ENCODE peak calls at places on chromosomes 4 and X, in seven cellular contexts. One of them, this sample, is unnamed.
A peak's percentile ranks its signal among the peaks of the same experiment; 100 is the strongest.

GRCh38 chrX:48956728-48957414 is 536 bp downstream of the OTUD5 start:
- DNase-seq in neuronal stem cell: no peak
- DNase-seq in IMR-90: no peak
- DNase-seq in mesendoderm: no peak
- DNase-seq in trophoblast cell: no peak
- DNase-seq in H9: no peak
- DNase-seq in H1: no peak
- DNase-seq in this sample: no peak

GRCh38 chrX:13029831-13030771 is 14.3 kb downstream of the FAM9C start:
- DNase-seq in neuronal stem cell: no peak
- DNase-seq in IMR-90: no peak
- DNase-seq in mesendoderm: peak; percentile 90
- DNase-seq in trophoblast cell: no peak
- DNase-seq in H9: peak; percentile 57
- DNase-seq in H1: no peak
- DNase-seq in this sample: peak; percentile 54

GRCh38 chrX:69142688-69143239 is 22.5 kb downstream of the PJA1 start:
- DNase-seq in neuronal stem cell: no peak
- DNase-seq in IMR-90: no peak
- DNase-seq in mesendoderm: no peak
- DNase-seq in trophoblast cell: no peak
- DNase-seq in H9: no peak
- DNase-seq in H1: no peak
- DNase-seq in this sample: no peak

GRCh38 chr4:85496933-85497332 is 22.0 kb downstream of the ARHGAP24 start:
- DNase-seq in neuronal stem cell: no peak
- DNase-seq in IMR-90: peak; percentile 39
- DNase-seq in mesendoderm: no peak
- DNase-seq in trophoblast cell: no peak
- DNase-seq in H9: no peak
- DNase-seq in H1: no peak
- DNase-seq in this sample: peak; percentile 55

GRCh38 chr4:123390846-123391456 is 5.6 kb upstream of the SPRY1 start:
- DNase-seq in neuronal stem cell: no peak
- DNase-seq in IMR-90: peak; percentile 32
- DNase-seq in mesendoderm: peak; percentile 16
- DNase-seq in trophoblast cell: no peak
- DNase-seq in H9: no peak
- DNase-seq in H1: no peak
- DNase-seq in this sample: no peak

GRCh38 chrX:3403748-3404147 is 57.3 kb upstream of the MXRA5 start:
- DNase-seq in neuronal stem cell: no peak
- DNase-seq in IMR-90: no peak
- DNase-seq in mesendoderm: no peak
- DNase-seq in trophoblast cell: no peak
- DNase-seq in H9: no peak
- DNase-seq in H1: no peak
- DNase-seq in this sample: no peak

GRCh38 chrX:31497086-31497485 is 425.2 kb upstream of the FTHL17 start:
- DNase-seq in neuronal stem cell: no peak
- DNase-seq in IMR-90: peak; percentile 48
- DNase-seq in mesendoderm: no peak
- DNase-seq in trophoblast cell: no peak
- DNase-seq in H9: no peak
- DNase-seq in H1: no peak
- DNase-seq in this sample: peak; percentile 29

GRCh38 chrX:119605739-119606507 is at the start of gene NKRF:
- DNase-seq in neuronal stem cell: peak; percentile 75
- DNase-seq in IMR-90: peak; percentile 90
- DNase-seq in mesendoderm: peak; percentile 93
- DNase-seq in trophoblast cell: peak; percentile 88
- DNase-seq in H9: peak; percentile 87
- DNase-seq in H1: peak; percentile 89
- DNase-seq in this sample: peak; percentile 90

GRCh38 chrX:42025861-42026260 is 102.5 kb upstream of the CASK start:
- DNase-seq in neuronal stem cell: no peak
- DNase-seq in IMR-90: no peak
- DNase-seq in mesendoderm: no peak
- DNase-seq in trophoblast cell: no peak
- DNase-seq in H9: no peak
- DNase-seq in H1: no peak
- DNase-seq in this sample: no peak

GRCh38 chrX:13248867-13249521 is 70.9 kb downstream of the ATXN3L start:
- DNase-seq in neuronal stem cell: no peak
- DNase-seq in IMR-90: no peak
- DNase-seq in mesendoderm: no peak
- DNase-seq in trophoblast cell: no peak
- DNase-seq in H9: no peak
- DNase-seq in H1: no peak
- DNase-seq in this sample: peak; percentile 18

GRCh38 chrX:52983526-52983925 is 25.2 kb upstream of the FAM156A start:
- DNase-seq in neuronal stem cell: no peak
- DNase-seq in IMR-90: no peak
- DNase-seq in mesendoderm: no peak
- DNase-seq in trophoblast cell: no peak
- DNase-seq in H9: no peak
- DNase-seq in H1: no peak
- DNase-seq in this sample: no peak

GRCh38 chrX:129932792-129933321 is 26.9 kb downstream of the UTP14A start:
- DNase-seq in neuronal stem cell: no peak
- DNase-seq in IMR-90: no peak
- DNase-seq in mesendoderm: no peak
- DNase-seq in trophoblast cell: no peak
- DNase-seq in H9: peak; percentile 35
- DNase-seq in H1: no peak
- DNase-seq in this sample: peak; percentile 15

GRCh38 chr4:20474119-20474518 is 222.4 kb downstream of the SLIT2 start:
- DNase-seq in neuronal stem cell: no peak
- DNase-seq in IMR-90: peak; percentile 43
- DNase-seq in mesendoderm: peak; percentile 18
- DNase-seq in trophoblast cell: no peak
- DNase-seq in H9: no peak
- DNase-seq in H1: no peak
- DNase-seq in this sample: peak; percentile 35

GRCh38 chrX:88863726-88864125 is 116.7 kb downstream of the CPXCR1 start:
- DNase-seq in neuronal stem cell: no peak
- DNase-seq in IMR-90: no peak
- DNase-seq in mesendoderm: no peak
- DNase-seq in trophoblast cell: no peak
- DNase-seq in H9: no peak
- DNase-seq in H1: no peak
- DNase-seq in this sample: no peak

GRCh38 chr4:94365304-94365703 is 22.7 kb upstream of the HPGDS start:
- DNase-seq in neuronal stem cell: no peak
- DNase-seq in IMR-90: peak; percentile 21
- DNase-seq in mesendoderm: no peak
- DNase-seq in trophoblast cell: no peak
- DNase-seq in H9: no peak
- DNase-seq in H1: no peak
- DNase-seq in this sample: no peak

GRCh38 chrX:63525491-63525890 is 174.4 kb upstream of the SPIN4 start:
- DNase-seq in neuronal stem cell: no peak
- DNase-seq in IMR-90: no peak
- DNase-seq in mesendoderm: no peak
- DNase-seq in trophoblast cell: no peak
- DNase-seq in H9: no peak
- DNase-seq in H1: no peak
- DNase-seq in this sample: no peak

GRCh38 chr4:2412534-2412884 is 5.9 kb downstream of the ZFYVE28 start:
- DNase-seq in neuronal stem cell: no peak
- DNase-seq in IMR-90: no peak
- DNase-seq in mesendoderm: no peak
- DNase-seq in trophoblast cell: no peak
- DNase-seq in H9: no peak
- DNase-seq in H1: no peak
- DNase-seq in this sample: no peak
- H2AK5ac ChIP-seq in neuronal stem cell: no peak overlapping the region
- H2AK5ac ChIP-seq in IMR-90: peak overlapping the region; percentile 31
- H2AK5ac ChIP-seq in mesendoderm: no peak overlapping the region
- H2AK5ac ChIP-seq in trophoblast cell: no peak overlapping the region
- H2AK5ac ChIP-seq in H9: no peak overlapping the region
- H2AK5ac ChIP-seq in H1: peak overlapping the region; percentile 60
- H2AK5ac ChIP-seq in this sample: peak overlapping the region; percentile 34

DNA sequence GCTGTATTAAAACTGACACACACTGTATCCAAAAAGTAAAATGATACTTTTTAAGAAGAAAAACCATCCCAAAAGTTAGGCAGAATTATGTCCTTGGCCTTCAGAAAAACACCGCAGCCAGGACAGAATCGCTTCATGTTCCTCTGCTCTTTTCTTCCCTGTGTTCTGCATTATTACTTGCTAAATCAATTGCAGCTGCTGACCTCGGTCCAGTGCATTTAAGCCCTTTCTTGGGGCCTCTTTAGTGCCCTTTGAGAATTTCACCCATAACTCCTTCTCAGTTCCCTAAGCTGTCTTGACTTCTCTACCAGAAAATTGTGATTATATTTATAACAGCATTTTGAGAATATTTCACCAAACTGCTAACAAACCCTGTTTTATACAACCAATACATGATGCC is 696.9 kb downstream of the PCDH7 start:
- DNase-seq in neuronal stem cell: no peak
- DNase-seq in IMR-90: no peak
- DNase-seq in mesendoderm: no peak
- DNase-seq in trophoblast cell: no peak
- DNase-seq in H9: no peak
- DNase-seq in H1: no peak
- DNase-seq in this sample: no peak
- H2AK5ac ChIP-seq in neuronal stem cell: no peak overlapping the region
- H2AK5ac ChIP-seq in IMR-90: no peak overlapping the region
- H2AK5ac ChIP-seq in mesendoderm: no peak overlapping the region
- H2AK5ac ChIP-seq in trophoblast cell: no peak overlapping the region
- H2AK5ac ChIP-seq in H9: no peak overlapping the region
- H2AK5ac ChIP-seq in H1: no peak overlapping the region
- H2AK5ac ChIP-seq in this sample: no peak overlapping the region

DNA sequence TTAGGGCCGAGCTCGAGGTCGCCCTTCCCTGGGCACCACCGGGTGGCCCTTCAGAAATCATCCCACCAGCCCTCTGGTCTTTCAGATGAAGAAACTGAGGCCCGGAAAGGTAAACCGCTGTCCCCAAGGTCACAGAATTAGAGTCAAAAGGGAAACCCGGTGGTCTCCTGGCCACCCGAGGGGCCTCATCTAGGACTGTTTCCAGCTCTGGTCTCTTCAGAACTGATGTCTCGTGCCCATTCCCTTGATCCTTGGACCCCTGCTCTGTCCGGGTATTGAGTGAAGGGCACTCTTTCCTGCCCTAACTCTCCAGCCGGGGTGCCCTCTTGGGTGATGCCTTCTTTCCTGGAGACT is 841 bp downstream of the HTRA3 start:
- DNase-seq in neuronal stem cell: no peak
- DNase-seq in IMR-90: no peak
- DNase-seq in mesendoderm: no peak
- DNase-seq in trophoblast cell: no peak
- DNase-seq in H9: no peak
- DNase-seq in H1: no peak
- DNase-seq in this sample: no peak
- H2AK5ac ChIP-seq in neuronal stem cell: peak overlapping the region; percentile 29
- H2AK5ac ChIP-seq in IMR-90: no peak overlapping the region
- H2AK5ac ChIP-seq in mesendoderm: no peak overlapping the region
- H2AK5ac ChIP-seq in trophoblast cell: peak overlapping the region; percentile 3
- H2AK5ac ChIP-seq in H9: no peak overlapping the region
- H2AK5ac ChIP-seq in H1: no peak overlapping the region
- H2AK5ac ChIP-seq in this sample: no peak overlapping the region

GRCh38 chrX:65595460-65595876 is 60.9 kb upstream of the LAS1L start:
- DNase-seq in neuronal stem cell: peak; percentile 78
- DNase-seq in IMR-90: peak; percentile 93
- DNase-seq in mesendoderm: peak; percentile 95
- DNase-seq in trophoblast cell: peak; percentile 81
- DNase-seq in H9: peak; percentile 90
- DNase-seq in H1: peak; percentile 92
- DNase-seq in this sample: peak; percentile 91
- H2AK5ac ChIP-seq in neuronal stem cell: no peak overlapping the region
- H2AK5ac ChIP-seq in IMR-90: no peak overlapping the region
- H2AK5ac ChIP-seq in mesendoderm: no peak overlapping the region
- H2AK5ac ChIP-seq in trophoblast cell: no peak overlapping the region
- H2AK5ac ChIP-seq in H9: no peak overlapping the region
- H2AK5ac ChIP-seq in H1: no peak overlapping the region
- H2AK5ac ChIP-seq in this sample: no peak overlapping the region

GRCh38 chr4:69649207-69649606 is 3.8 kb downstream of the UGT2A1 start:
- DNase-seq in neuronal stem cell: no peak
- DNase-seq in IMR-90: no peak
- DNase-seq in mesendoderm: no peak
- DNase-seq in trophoblast cell: no peak
- DNase-seq in H9: no peak
- DNase-seq in H1: no peak
- DNase-seq in this sample: no peak
- H2AK5ac ChIP-seq in neuronal stem cell: no peak overlapping the region
- H2AK5ac ChIP-seq in IMR-90: no peak overlapping the region
- H2AK5ac ChIP-seq in mesendoderm: no peak overlapping the region
- H2AK5ac ChIP-seq in trophoblast cell: no peak overlapping the region
- H2AK5ac ChIP-seq in H9: no peak overlapping the region
- H2AK5ac ChIP-seq in H1: no peak overlapping the region
- H2AK5ac ChIP-seq in this sample: no peak overlapping the region

GRCh38 chr4:55637272-55637820 is 1.2 kb upstream of the NMU start:
- DNase-seq in neuronal stem cell: no peak
- DNase-seq in IMR-90: no peak
- DNase-seq in mesendoderm: peak; percentile 68
- DNase-seq in trophoblast cell: no peak
- DNase-seq in H9: peak; percentile 51
- DNase-seq in H1: no peak
- DNase-seq in this sample: no peak

GRCh38 chr4:55634417-55635128 is 1.5 kb downstream of the NMU start:
- DNase-seq in neuronal stem cell: no peak
- DNase-seq in IMR-90: no peak
- DNase-seq in mesendoderm: peak; percentile 26
- DNase-seq in trophoblast cell: no peak
- DNase-seq in H9: no peak
- DNase-seq in H1: no peak
- DNase-seq in this sample: no peak

GRCh38 chr4:55635282-55635681 is 816 bp downstream of the NMU start:
- DNase-seq in neuronal stem cell: peak; percentile 14
- DNase-seq in IMR-90: no peak
- DNase-seq in mesendoderm: peak; percentile 44
- DNase-seq in trophoblast cell: no peak
- DNase-seq in H9: peak; percentile 32
- DNase-seq in H1: no peak
- DNase-seq in this sample: no peak

GRCh38 chr4:55635760-55636621 is at the start of gene NMU:
- DNase-seq in neuronal stem cell: peak; percentile 41
- DNase-seq in IMR-90: no peak
- DNase-seq in mesendoderm: peak; percentile 60
- DNase-seq in trophoblast cell: peak; percentile 18
- DNase-seq in H9: peak; percentile 65
- DNase-seq in H1: peak; percentile 73
- DNase-seq in this sample: peak; percentile 2

GRCh38 chr4:55636622-55636999 is 513 bp upstream of the NMU start:
- DNase-seq in neuronal stem cell: peak; percentile 17
- DNase-seq in IMR-90: no peak
- DNase-seq in mesendoderm: peak; percentile 29
- DNase-seq in trophoblast cell: no peak
- DNase-seq in H9: peak; percentile 35
- DNase-seq in H1: peak; percentile 57
- DNase-seq in this sample: peak; percentile 7
- H2AK5ac ChIP-seq in neuronal stem cell: no peak overlapping the region
- H2AK5ac ChIP-seq in IMR-90: no peak overlapping the region
- H2AK5ac ChIP-seq in mesendoderm: no peak overlapping the region
- H2AK5ac ChIP-seq in trophoblast cell: no peak overlapping the region
- H2AK5ac ChIP-seq in H9: no peak overlapping the region
- H2AK5ac ChIP-seq in H1: no peak overlapping the region
- H2AK5ac ChIP-seq in this sample: no peak overlapping the region

GRCh38 chr4:8860096-8860891 is 11.3 kb downstream of the HMX1 start:
- DNase-seq in neuronal stem cell: no peak
- DNase-seq in IMR-90: no peak
- DNase-seq in mesendoderm: peak; percentile 84
- DNase-seq in trophoblast cell: no peak
- DNase-seq in H9: no peak
- DNase-seq in H1: peak; percentile 83
- DNase-seq in this sample: peak; percentile 0
- H2AK5ac ChIP-seq in neuronal stem cell: peak overlapping the region; percentile 32
- H2AK5ac ChIP-seq in IMR-90: no peak overlapping the region
- H2AK5ac ChIP-seq in mesendoderm: no peak overlapping the region
- H2AK5ac ChIP-seq in trophoblast cell: no peak overlapping the region
- H2AK5ac ChIP-seq in H9: no peak overlapping the region
- H2AK5ac ChIP-seq in H1: no peak overlapping the region
- H2AK5ac ChIP-seq in this sample: no peak overlapping the region

This sample was measured in mesenchymal stem cell.